ENCODE peak calls at places on chromosome 17, in six cellular contexts. Q is gastrocnemius medialis, E is hepatic stellate cell, G is NCI-H1694 treated with DMSO at 0.1 percent for 48 hours, Z is NCI-H2171 treated with DMSO at 0.1 percent for 48 hours, R is tibial artery. J is an unnamed sample.

GRCh38 chr17:1810450-1811103 is 19.1 kb downstream of the SMYD4 start:
- DNase-seq in Q (no peak), E (no peak), G (no peak), Z (no peak), R (no peak), J (no peak)

GRCh38 chr17:48753794-48754499 is 25.4 kb upstream of the HOXB13 start:
- DNase-seq in Q (no peak), E (peak; percentile 41), G (no peak), Z (no peak), R (no peak), J (no peak)

GRCh38 chr17:28983286-28984240 is 22.3 kb downstream of the SEZ6 start:
- DNase-seq in Q (no peak), E (no peak), G (peak; percentile 98), Z (peak; percentile 96), R (no peak), J (no peak)

GRCh38 chr17:13337171-13337570 is 264.6 kb downstream of the HS3ST3A1 start:
- DNase-seq in Q (no peak), E (no peak), G (no peak), Z (no peak), R (no peak), J (no peak)

GRCh38 chr17:72618018-72618509 is 474.4 kb downstream of the SLC39A11 start:
- DNase-seq in Q (no peak), E (no peak), G (no peak), Z (no peak), R (no peak), J (no peak)

GRCh38 chr17:50129303-50129945 is 536 bp downstream of the SAMD14 start:
- DNase-seq in Q (no peak), E (peak; percentile 61), G (no peak), Z (peak; percentile 55), R (no peak), J (no peak)

GRCh38 chr17:75163074-75163473 is 8.8 kb upstream of the JPT1 start:
- DNase-seq in Q (no peak), E (no peak), G (no peak), Z (no peak), R (no peak), J (no peak)

GRCh38 chr17:54968954-54969400 is 412 bp downstream of the STXBP4 start:
- DNase-seq in Q (no peak), E (peak; percentile 43), G (no peak), Z (peak; percentile 26), R (peak; percentile 29), J (peak; percentile 54)

GRCh38 chr17:76599699-76600460 is 14.2 kb upstream of the ST6GALNAC2 start:
- DNase-seq in Q (no peak), E (no peak), G (no peak), Z (no peak), R (no peak), J (peak; percentile 83)

GRCh38 chr17:71188811-71189492 is 931.9 kb upstream of the SOX9 start:
- DNase-seq in Q (no peak), E (peak; percentile 29), G (no peak), Z (no peak), R (no peak), J (no peak)

GRCh38 chr17:49565948-49566491 is 9.7 kb upstream of the NXPH3 start:
- DNase-seq in Q (peak; percentile 93), E (no peak), G (no peak), Z (peak; percentile 87), R (peak; percentile 91), J (peak; percentile 18)

J was measured in Kasumi-1.